ENCODE peak calls at places on chromosomes 2 and 18, in ten cellular contexts. D, X, C, W, K, I, T, J, A and R are unnamed samples.

GRCh38 chr2:235852528-235852920 is 315.7 kb downstream of the GBX2 start:
- DNase-seq in A (no peak), I (no peak), K (no peak), D (no peak), X (no peak), C (no peak), J (no peak), W (no peak), T (no peak), R (peak; percentile 41)

GRCh38 chr2:42566006-42566405 is 2.4 kb upstream of the MTA3 start:
- DNase-seq in T (no peak), I (no peak), A (no peak), X (no peak), W (no peak), J (no peak), K (no peak), D (no peak), C (no peak), R (no peak)

GRCh38 chr2:240427729-240428128 is 7.7 kb upstream of the GPC1 start:
- DNase-seq in W (no peak), K (no peak), A (no peak), X (no peak), D (no peak), C (no peak), J (no peak), T (no peak), I (no peak), R (no peak)

GRCh38 chr18:78757014-78757413 is 222.6 kb upstream of the SALL3 start:
- DNase-seq in I (no peak), J (no peak), X (no peak), C (no peak), W (no peak), D (no peak), T (no peak), K (no peak), A (no peak), R (peak; percentile 62)

GRCh38 chr2:160731856-160732255 is 238.2 kb upstream of the RBMS1 start:
- DNase-seq in T (no peak), D (no peak), I (no peak), K (no peak), X (no peak), W (no peak), J (no peak), C (no peak), A (no peak), R (no peak)

GRCh38 chr2:162297925-162298552 is 20.4 kb downstream of the IFIH1 start:
- DNase-seq in X (peak; percentile 73), W (peak; percentile 60), I (peak; percentile 87), T (peak; percentile 69), A (no peak), D (peak; percentile 51), C (peak; percentile 85), J (no peak), K (peak; percentile 57), R (no peak)

GRCh38 chr2:231455890-231456289 is 8.4 kb downstream of the NCL start:
- DNase-seq in C (no peak), J (no peak), D (no peak), X (no peak), I (no peak), A (no peak), T (no peak), K (no peak), W (no peak), R (peak; percentile 10)

GRCh38 chr18:60277855-60278480 is 94.6 kb downstream of the MC4R start:
- DNase-seq in T (no peak), C (no peak), J (no peak), I (no peak), D (peak; percentile 78), K (no peak), X (no peak), A (no peak), W (peak; percentile 80), R (no peak)

GRCh38 chr2:63790913-63791312 is 50.8 kb upstream of the UGP2 start:
- DNase-seq in J (peak; percentile 54), X (no peak), C (peak; percentile 41), I (peak; percentile 26), D (peak; percentile 91), W (peak; percentile 93), K (no peak), T (no peak), A (no peak), R (no peak)

GRCh38 chr2:238882083-238882755 is 34.3 kb downstream of the TWIST2 start:
- DNase-seq in J (no peak), X (no peak), W (no peak), A (no peak), T (no peak), D (no peak), I (no peak), C (no peak), K (no peak), R (peak; percentile 49)

GRCh38 chr2:88265352-88265960 is 95.3 kb downstream of the THNSL2 start:
- DNase-seq in I (no peak), T (no peak), J (no peak), D (no peak), K (peak; percentile 24), A (no peak), X (peak; percentile 79), C (peak; percentile 62), W (peak; percentile 0), R (no peak)
- H3K27me3 ChIP-seq in I (no peaks in the 10 kb centered on the region), T (no peaks in the 10 kb centered on the region), J (no peaks in the 10 kb centered on the region), D (no peaks in the 10 kb centered on the region), K (no peaks in the 10 kb centered on the region), A (no peaks in the 10 kb centered on the region), X (no peaks in the 10 kb centered on the region), C (no peaks in the 10 kb centered on the region), W (no peaks in the 10 kb centered on the region), R (no peaks in the 10 kb centered on the region)

DNA sequence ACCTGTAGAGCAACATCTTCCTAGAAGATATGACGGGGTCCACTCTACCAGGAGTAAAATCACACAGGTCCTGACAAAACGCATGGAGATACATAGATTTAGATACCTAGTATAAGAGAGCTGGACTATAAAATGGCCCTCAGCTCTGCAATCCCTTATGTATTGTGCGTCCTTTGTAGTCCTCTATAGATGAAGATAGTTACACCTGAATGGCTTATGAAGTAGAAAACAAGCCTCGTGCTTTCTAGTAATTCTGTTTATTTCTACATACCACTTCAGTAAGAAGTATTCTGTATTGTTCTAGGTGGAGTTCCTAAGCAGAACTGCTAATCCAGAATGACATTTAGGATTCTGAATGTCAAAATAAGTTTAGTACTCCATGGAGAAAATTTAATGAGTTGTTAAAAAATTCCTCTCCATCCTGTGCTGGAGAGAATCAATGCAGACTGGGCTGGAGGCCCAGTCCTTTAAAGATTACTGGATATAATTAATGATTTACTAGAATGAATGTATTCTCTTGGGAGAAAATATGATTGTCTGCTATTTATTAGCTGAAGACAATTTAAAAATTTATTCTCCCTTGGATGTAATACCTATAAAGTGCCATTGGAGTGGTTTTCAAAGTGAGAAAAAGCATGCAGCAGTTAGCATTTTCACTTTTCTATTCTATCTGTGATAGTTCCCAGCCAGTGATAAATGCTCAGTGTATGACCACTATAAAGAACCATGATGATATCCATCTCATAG is 147.3 kb upstream of the UNC80 start:
- DNase-seq in X (no peak), A (no peak), K (no peak), I (no peak), T (no peak), D (peak; percentile 10), J (no peak), W (peak; percentile 18), C (no peak), R (no peak)
- H3K36me3 ChIP-seq in X (no peaks in the 10 kb centered on the region), A (no peaks in the 10 kb centered on the region), K (no peaks in the 10 kb centered on the region), I (no peaks in the 10 kb centered on the region), T (no peaks in the 10 kb centered on the region), D (no peaks in the 10 kb centered on the region), J (no peaks in the 10 kb centered on the region), W (no peaks in the 10 kb centered on the region), C (no peaks in the 10 kb centered on the region), R (no peaks in the 10 kb centered on the region)

GRCh38 chr2:219512524-219513216 is 1.6 kb upstream of the ASIC4 start:
- DNase-seq in T (no peak), J (no peak), X (no peak), A (no peak), W (no peak), C (no peak), I (no peak), D (no peak), K (no peak), R (no peak)

GRCh38 chr2:219514836-219515235 is 554 bp downstream of the ASIC4 start:
- DNase-seq in X (no peak), I (no peak), D (no peak), K (no peak), A (no peak), T (no peak), C (no peak), J (no peak), W (no peak), R (no peak)

GRCh38 chr2:219515874-219516629 is 1.8 kb downstream of the ASIC4 start:
- DNase-seq in J (no peak), C (no peak), T (no peak), K (no peak), X (no peak), W (no peak), I (no peak), D (no peak), A (no peak), R (no peak)

GRCh38 chr2:219513787-219514186 is 495 bp upstream of the ASIC4 start:
- DNase-seq in X (no peak), T (no peak), A (no peak), J (no peak), I (no peak), K (no peak), W (no peak), C (no peak), D (no peak), R (no peak)

DNA sequence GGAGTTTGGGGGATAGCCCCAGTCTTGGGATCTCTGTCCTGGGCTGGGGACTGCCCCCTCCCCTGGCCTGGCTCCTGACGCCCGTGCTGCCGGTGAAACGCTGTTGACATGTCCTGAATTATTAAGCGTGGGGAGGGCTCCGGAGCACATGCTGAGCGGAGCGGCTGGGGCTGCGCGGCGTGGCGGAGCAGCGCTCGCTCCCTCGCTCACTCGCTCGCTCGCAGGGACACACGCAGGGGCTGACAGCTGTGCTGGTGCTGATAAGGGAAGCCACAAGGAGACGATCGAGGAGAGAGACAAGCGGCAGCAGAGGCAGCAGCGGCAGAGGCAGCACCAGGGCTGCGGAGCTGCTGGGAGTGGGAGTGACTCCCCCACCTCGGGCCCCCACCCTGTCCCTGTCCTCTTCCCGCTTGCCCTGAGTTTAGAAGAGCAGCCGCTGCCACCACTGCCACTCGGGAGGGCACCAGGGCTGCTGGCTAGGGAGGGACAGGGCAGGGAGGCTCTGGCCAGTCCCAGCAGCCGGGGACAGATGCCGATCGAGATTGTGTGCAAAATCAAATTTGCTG is at the start of gene ASIC4:
- DNase-seq in X (no peak), C (no peak), K (no peak), A (no peak), W (no peak), D (no peak), T (no peak), J (no peak), I (no peak), R (no peak)
- H3K27me3 ChIP-seq in X (no peaks in the 10 kb centered on the region), C (peaks cover 31% of the 10 kb centered on the region), K (peaks cover 36% of the 10 kb centered on the region), A (peaks cover 96% of the 10 kb centered on the region), W (peaks cover 59% of the 10 kb centered on the region), D (peaks cover 34% of the 10 kb centered on the region), T (no peaks in the 10 kb centered on the region), J (peaks cover 30% of the 10 kb centered on the region), I (no peaks in the 10 kb centered on the region), R (peaks cover 90% of the 10 kb centered on the region)

DNA sequence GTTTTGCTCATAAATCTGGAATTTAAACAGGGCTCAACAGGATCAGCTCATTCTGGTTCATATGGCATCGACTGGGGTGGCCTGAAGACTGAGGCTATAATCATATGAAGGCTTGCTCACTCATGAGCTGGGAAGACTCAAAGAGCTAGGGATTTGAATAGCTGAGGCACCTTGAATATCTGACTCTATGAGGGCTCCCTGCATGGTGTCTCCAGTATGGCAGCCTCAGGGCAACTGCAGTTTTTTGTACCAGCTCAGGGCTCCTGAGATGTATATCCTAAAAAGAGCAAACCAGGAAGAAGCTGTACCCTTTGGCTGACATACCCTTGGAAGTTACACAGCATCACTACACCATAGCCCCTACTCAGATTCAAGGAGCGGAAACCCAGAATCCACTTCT is 15.3 kb upstream of the GPR39 start:
- DNase-seq in X (no peak), A (no peak), J (no peak), K (no peak), W (no peak), C (no peak), I (no peak), D (no peak), T (no peak), R (no peak)
- H3K36me3 ChIP-seq in X (no peaks in the 10 kb centered on the region), A (no peaks in the 10 kb centered on the region), J (no peaks in the 10 kb centered on the region), K (no peaks in the 10 kb centered on the region), W (no peaks in the 10 kb centered on the region), C (no peaks in the 10 kb centered on the region), I (no peaks in the 10 kb centered on the region), D (no peaks in the 10 kb centered on the region), T (no peaks in the 10 kb centered on the region), R (no peaks in the 10 kb centered on the region)